ENCODE peak calls at places on chromosome 19, in ten cellular contexts. One of them, this sample, is unnamed.

GRCh38 chr19:54035215-54036178 is 28.2 kb downstream of the VSTM1 start:
- DNase-seq in epithelial cell of esophagus: peak; percentile 71
- DNase-seq in CD8-positive, alpha-beta T cell: no peak
- DNase-seq in foreskin keratinocyte: peak; percentile 46
- DNase-seq in psoas muscle: no peak
- DNase-seq in retinal pigment epithelial cell: no peak
- DNase-seq in AG09319: peak; percentile 70
- DNase-seq in IMR-90: peak; percentile 78
- DNase-seq in cardiac fibroblast: peak; percentile 95
- DNase-seq in esophagus muscularis mucosa: no peak
- DNase-seq in this sample: no peak

GRCh38 chr19:5154799-5155426 is 185.7 kb downstream of the PTPRS start:
- DNase-seq in CD8-positive, alpha-beta T cell: no peak
- DNase-seq in AG09319: no peak
- DNase-seq in cardiac fibroblast: no peak
- DNase-seq in retinal pigment epithelial cell: no peak
- DNase-seq in epithelial cell of esophagus: no peak
- DNase-seq in psoas muscle: no peak
- DNase-seq in IMR-90: no peak
- DNase-seq in esophagus muscularis mucosa: no peak
- DNase-seq in foreskin keratinocyte: no peak
- DNase-seq in this sample: no peak

GRCh38 chr19:36488816-36489138 is 584 bp downstream of the ZNF566 start:
- DNase-seq in foreskin keratinocyte: no peak
- DNase-seq in epithelial cell of esophagus: no peak
- DNase-seq in psoas muscle: peak; percentile 15
- DNase-seq in esophagus muscularis mucosa: no peak
- DNase-seq in retinal pigment epithelial cell: no peak
- DNase-seq in AG09319: no peak
- DNase-seq in CD8-positive, alpha-beta T cell: peak; percentile 43
- DNase-seq in IMR-90: no peak
- DNase-seq in cardiac fibroblast: peak; percentile 14
- DNase-seq in this sample: no peak

GRCh38 chr19:45990113-45990728 is 5.0 kb upstream of the CCDC61 start:
- DNase-seq in IMR-90: no peak
- DNase-seq in cardiac fibroblast: peak; percentile 6
- DNase-seq in psoas muscle: no peak
- DNase-seq in foreskin keratinocyte: no peak
- DNase-seq in AG09319: no peak
- DNase-seq in retinal pigment epithelial cell: no peak
- DNase-seq in esophagus muscularis mucosa: no peak
- DNase-seq in epithelial cell of esophagus: no peak
- DNase-seq in CD8-positive, alpha-beta T cell: no peak
- DNase-seq in this sample: no peak

GRCh38 chr19:38252935-38253691 is 3.1 kb downstream of the PPP1R14A start:
- DNase-seq in foreskin keratinocyte: no peak
- DNase-seq in CD8-positive, alpha-beta T cell: no peak
- DNase-seq in AG09319: no peak
- DNase-seq in IMR-90: no peak
- DNase-seq in retinal pigment epithelial cell: no peak
- DNase-seq in psoas muscle: no peak
- DNase-seq in esophagus muscularis mucosa: peak; percentile 91
- DNase-seq in epithelial cell of esophagus: no peak
- DNase-seq in cardiac fibroblast: no peak
- DNase-seq in this sample: no peak

GRCh38 chr19:30118221-30118620 is 176.2 kb downstream of the URI1 start:
- DNase-seq in AG09319: no peak
- DNase-seq in epithelial cell of esophagus: no peak
- DNase-seq in esophagus muscularis mucosa: no peak
- DNase-seq in CD8-positive, alpha-beta T cell: no peak
- DNase-seq in cardiac fibroblast: no peak
- DNase-seq in foreskin keratinocyte: no peak
- DNase-seq in IMR-90: no peak
- DNase-seq in psoas muscle: no peak
- DNase-seq in retinal pigment epithelial cell: no peak
- DNase-seq in this sample: no peak

GRCh38 chr19:49987159-49987698 is 26.3 kb upstream of the SIGLEC11 start:
- DNase-seq in foreskin keratinocyte: peak; percentile 71
- DNase-seq in psoas muscle: peak; percentile 83
- DNase-seq in CD8-positive, alpha-beta T cell: peak; percentile 79
- DNase-seq in epithelial cell of esophagus: peak; percentile 93
- DNase-seq in retinal pigment epithelial cell: peak; percentile 86
- DNase-seq in cardiac fibroblast: peak; percentile 94
- DNase-seq in esophagus muscularis mucosa: peak; percentile 93
- DNase-seq in IMR-90: peak; percentile 90
- DNase-seq in AG09319: peak; percentile 70
- DNase-seq in this sample: peak; percentile 64

GRCh38 chr19:53786744-53787143 is 37.4 kb downstream of the NLRP12 start:
- DNase-seq in psoas muscle: no peak
- DNase-seq in AG09319: no peak
- DNase-seq in IMR-90: no peak
- DNase-seq in esophagus muscularis mucosa: no peak
- DNase-seq in cardiac fibroblast: no peak
- DNase-seq in CD8-positive, alpha-beta T cell: no peak
- DNase-seq in retinal pigment epithelial cell: no peak
- DNase-seq in foreskin keratinocyte: no peak
- DNase-seq in epithelial cell of esophagus: no peak
- DNase-seq in this sample: no peak

GRCh38 chr19:34232566-34233481 is 21.5 kb upstream of the GARRE1 start:
- DNase-seq in esophagus muscularis mucosa: no peak
- DNase-seq in retinal pigment epithelial cell: peak; percentile 91
- DNase-seq in epithelial cell of esophagus: peak; percentile 82
- DNase-seq in CD8-positive, alpha-beta T cell: no peak
- DNase-seq in cardiac fibroblast: peak; percentile 95
- DNase-seq in psoas muscle: peak; percentile 43
- DNase-seq in IMR-90: peak; percentile 96
- DNase-seq in foreskin keratinocyte: peak; percentile 88
- DNase-seq in AG09319: peak; percentile 62
- DNase-seq in this sample: peak; percentile 70

GRCh38 chr19:898663-899062 is 5.4 kb downstream of the RNU6-9 start:
- DNase-seq in retinal pigment epithelial cell: no peak
- DNase-seq in foreskin keratinocyte: no peak
- DNase-seq in esophagus muscularis mucosa: no peak
- DNase-seq in IMR-90: no peak
- DNase-seq in cardiac fibroblast: no peak
- DNase-seq in AG09319: no peak
- DNase-seq in CD8-positive, alpha-beta T cell: peak; percentile 61
- DNase-seq in psoas muscle: no peak
- DNase-seq in epithelial cell of esophagus: no peak
- DNase-seq in this sample: no peak

GRCh38 chr19:10290876-10291553 is 1.3 kb downstream of the ICAM5 start:
- DNase-seq in epithelial cell of esophagus: peak; percentile 59
- DNase-seq in CD8-positive, alpha-beta T cell: peak; percentile 51
- DNase-seq in foreskin keratinocyte: no peak
- DNase-seq in cardiac fibroblast: peak; percentile 44
- DNase-seq in IMR-90: peak; percentile 54
- DNase-seq in retinal pigment epithelial cell: no peak
- DNase-seq in psoas muscle: no peak
- DNase-seq in esophagus muscularis mucosa: no peak
- DNase-seq in AG09319: no peak
- DNase-seq in this sample: no peak

GRCh38 chr19:14686411-14686810 is 3.4 kb upstream of the ZNF333 start:
- DNase-seq in foreskin keratinocyte: no peak
- DNase-seq in epithelial cell of esophagus: peak; percentile 43
- DNase-seq in psoas muscle: no peak
- DNase-seq in retinal pigment epithelial cell: no peak
- DNase-seq in CD8-positive, alpha-beta T cell: peak; percentile 12
- DNase-seq in cardiac fibroblast: peak; percentile 50
- DNase-seq in IMR-90: peak; percentile 9
- DNase-seq in AG09319: no peak
- DNase-seq in esophagus muscularis mucosa: no peak
- DNase-seq in this sample: no peak

GRCh38 chr19:37227996-37228395 is 10.0 kb downstream of the ZNF383 start:
- DNase-seq in AG09319: no peak
- DNase-seq in cardiac fibroblast: peak; percentile 11
- DNase-seq in esophagus muscularis mucosa: no peak
- DNase-seq in psoas muscle: no peak
- DNase-seq in retinal pigment epithelial cell: no peak
- DNase-seq in IMR-90: no peak
- DNase-seq in foreskin keratinocyte: no peak
- DNase-seq in CD8-positive, alpha-beta T cell: peak; percentile 28
- DNase-seq in epithelial cell of esophagus: peak; percentile 34
- DNase-seq in this sample: no peak

GRCh38 chr19:10294368-10294697 is 4.6 kb downstream of the ICAM5 start:
- DNase-seq in cardiac fibroblast: no peak
- DNase-seq in psoas muscle: no peak
- DNase-seq in retinal pigment epithelial cell: no peak
- DNase-seq in CD8-positive, alpha-beta T cell: no peak
- DNase-seq in epithelial cell of esophagus: no peak
- DNase-seq in AG09319: no peak
- DNase-seq in foreskin keratinocyte: no peak
- DNase-seq in IMR-90: no peak
- DNase-seq in esophagus muscularis mucosa: no peak
- DNase-seq in this sample: no peak

GRCh38 chr19:5338661-5339469 is 1.7 kb downstream of the PTPRS start:
- DNase-seq in CD8-positive, alpha-beta T cell: no peak
- DNase-seq in cardiac fibroblast: no peak
- DNase-seq in psoas muscle: no peak
- DNase-seq in retinal pigment epithelial cell: no peak
- DNase-seq in IMR-90: no peak
- DNase-seq in AG09319: no peak
- DNase-seq in foreskin keratinocyte: no peak
- DNase-seq in epithelial cell of esophagus: no peak
- DNase-seq in esophagus muscularis mucosa: no peak
- DNase-seq in this sample: no peak

GRCh38 chr19:6720369-6721112 is at the start of gene C3:
- DNase-seq in epithelial cell of esophagus: peak; percentile 85
- DNase-seq in AG09319: peak; percentile 49
- DNase-seq in esophagus muscularis mucosa: peak; percentile 93
- DNase-seq in retinal pigment epithelial cell: no peak
- DNase-seq in IMR-90: peak; percentile 26
- DNase-seq in cardiac fibroblast: peak; percentile 97
- DNase-seq in foreskin keratinocyte: peak; percentile 69
- DNase-seq in CD8-positive, alpha-beta T cell: no peak
- DNase-seq in psoas muscle: peak; percentile 70
- DNase-seq in this sample: peak; percentile 68

GRCh38 chr19:52343548-52343947 is 7.5 kb downstream of the ZNF610 start:
- DNase-seq in CD8-positive, alpha-beta T cell: peak; percentile 44
- DNase-seq in psoas muscle: peak; percentile 19
- DNase-seq in foreskin keratinocyte: no peak
- DNase-seq in retinal pigment epithelial cell: no peak
- DNase-seq in IMR-90: peak; percentile 13
- DNase-seq in epithelial cell of esophagus: peak; percentile 20
- DNase-seq in AG09319: no peak
- DNase-seq in cardiac fibroblast: peak; percentile 51
- DNase-seq in esophagus muscularis mucosa: no peak
- DNase-seq in this sample: no peak

GRCh38 chr19:38736036-38736412 is 8.2 kb downstream of the CAPN12 start:
- DNase-seq in CD8-positive, alpha-beta T cell: peak; percentile 63
- DNase-seq in epithelial cell of esophagus: peak; percentile 65
- DNase-seq in retinal pigment epithelial cell: no peak
- DNase-seq in cardiac fibroblast: no peak
- DNase-seq in foreskin keratinocyte: no peak
- DNase-seq in esophagus muscularis mucosa: no peak
- DNase-seq in AG09319: no peak
- DNase-seq in IMR-90: no peak
- DNase-seq in psoas muscle: no peak
- DNase-seq in this sample: no peak

GRCh38 chr19:16296713-16297112 is 27.9 kb upstream of the KLF2 start:
- DNase-seq in AG09319: no peak
- DNase-seq in esophagus muscularis mucosa: no peak
- DNase-seq in CD8-positive, alpha-beta T cell: no peak
- DNase-seq in IMR-90: no peak
- DNase-seq in foreskin keratinocyte: no peak
- DNase-seq in cardiac fibroblast: no peak
- DNase-seq in epithelial cell of esophagus: no peak
- DNase-seq in psoas muscle: no peak
- DNase-seq in retinal pigment epithelial cell: no peak
- DNase-seq in this sample: no peak

DNA sequence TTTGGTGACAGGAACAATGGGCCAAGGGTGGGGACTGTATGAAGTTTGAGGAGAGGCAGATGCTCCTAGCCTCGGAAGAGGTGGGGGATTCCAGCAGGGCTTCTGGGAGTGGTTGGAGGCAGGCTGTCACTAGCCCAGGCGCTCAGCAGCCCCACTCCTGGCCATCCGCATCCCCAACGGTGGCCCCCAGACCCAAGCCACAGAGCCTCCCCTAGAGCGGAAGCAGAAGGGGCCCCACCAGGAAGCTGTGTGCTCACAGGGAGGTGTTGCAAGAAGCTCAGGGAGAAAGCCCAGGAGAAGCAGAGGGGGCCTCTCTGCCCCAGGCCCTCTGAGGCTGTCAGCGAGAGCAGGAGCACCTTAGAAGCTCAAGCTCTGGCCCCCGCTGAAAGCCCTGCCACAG is 8.3 kb downstream of the PRAM1 start:
- DNase-seq in IMR-90: no peak
- DNase-seq in AG09319: no peak
- DNase-seq in cardiac fibroblast: no peak
- DNase-seq in CD8-positive, alpha-beta T cell: no peak
- DNase-seq in retinal pigment epithelial cell: no peak
- DNase-seq in epithelial cell of esophagus: peak; percentile 35
- DNase-seq in foreskin keratinocyte: no peak
- DNase-seq in esophagus muscularis mucosa: no peak
- DNase-seq in psoas muscle: no peak
- DNase-seq in this sample: no peak
- TF ChIP-seq CTCF in IMR-90: no peak
- TF ChIP-seq CTCF in AG09319: no peak
- TF ChIP-seq CTCF in cardiac fibroblast: no peak
- TF ChIP-seq CTCF in CD8-positive, alpha-beta T cell: no peak
- TF ChIP-seq CTCF in retinal pigment epithelial cell: no peak
- TF ChIP-seq CTCF in epithelial cell of esophagus: no peak
- TF ChIP-seq CTCF in foreskin keratinocyte: no peak
- TF ChIP-seq CTCF in esophagus muscularis mucosa: no peak
- TF ChIP-seq CTCF in psoas muscle: no peak
- TF ChIP-seq CTCF in this sample: no peak

GRCh38 chr19:3107658-3108057 is 13.5 kb downstream of the GNA11 start:
- DNase-seq in AG09319: no peak
- DNase-seq in cardiac fibroblast: no peak
- DNase-seq in CD8-positive, alpha-beta T cell: no peak
- DNase-seq in IMR-90: no peak
- DNase-seq in foreskin keratinocyte: no peak
- DNase-seq in epithelial cell of esophagus: no peak
- DNase-seq in esophagus muscularis mucosa: no peak
- DNase-seq in psoas muscle: no peak
- DNase-seq in retinal pigment epithelial cell: no peak
- DNase-seq in this sample: no peak
- TF ChIP-seq CTCF in AG09319: no peak
- TF ChIP-seq CTCF in cardiac fibroblast: no peak
- TF ChIP-seq CTCF in CD8-positive, alpha-beta T cell: no peak
- TF ChIP-seq CTCF in IMR-90: no peak
- TF ChIP-seq CTCF in foreskin keratinocyte: no peak
- TF ChIP-seq CTCF in epithelial cell of esophagus: no peak
- TF ChIP-seq CTCF in esophagus muscularis mucosa: no peak
- TF ChIP-seq CTCF in psoas muscle: no peak
- TF ChIP-seq CTCF in retinal pigment epithelial cell: no peak
- TF ChIP-seq CTCF in this sample: no peak

GRCh38 chr19:55452381-55453325 is 8.8 kb downstream of the ISOC2 start:
- DNase-seq in esophagus muscularis mucosa: no peak
- DNase-seq in cardiac fibroblast: peak; percentile 66
- DNase-seq in CD8-positive, alpha-beta T cell: peak; percentile 54
- DNase-seq in psoas muscle: peak; percentile 76
- DNase-seq in epithelial cell of esophagus: peak; percentile 65
- DNase-seq in retinal pigment epithelial cell: no peak
- DNase-seq in foreskin keratinocyte: no peak
- DNase-seq in IMR-90: peak; percentile 79
- DNase-seq in AG09319: no peak
- DNase-seq in this sample: no peak
- TF ChIP-seq CTCF in esophagus muscularis mucosa: no peak
- TF ChIP-seq CTCF in cardiac fibroblast: no peak
- TF ChIP-seq CTCF in CD8-positive, alpha-beta T cell: no peak
- TF ChIP-seq CTCF in psoas muscle: no peak
- TF ChIP-seq CTCF in epithelial cell of esophagus: no peak
- TF ChIP-seq CTCF in retinal pigment epithelial cell: no peak
- TF ChIP-seq CTCF in foreskin keratinocyte: no peak
- TF ChIP-seq CTCF in IMR-90: peak; percentile 11
- TF ChIP-seq CTCF in AG09319: no peak
- TF ChIP-seq CTCF in this sample: no peak

GRCh38 chr19:12825259-12826131 is 8.9 kb downstream of the RTBDN start:
- DNase-seq in cardiac fibroblast: peak; percentile 52
- DNase-seq in epithelial cell of esophagus: no peak
- DNase-seq in esophagus muscularis mucosa: no peak
- DNase-seq in psoas muscle: no peak
- DNase-seq in AG09319: no peak
- DNase-seq in IMR-90: no peak
- DNase-seq in retinal pigment epithelial cell: no peak
- DNase-seq in foreskin keratinocyte: no peak
- DNase-seq in CD8-positive, alpha-beta T cell: peak; percentile 20
- DNase-seq in this sample: no peak
- TF ChIP-seq CTCF in cardiac fibroblast: peak; percentile 39
- TF ChIP-seq CTCF in epithelial cell of esophagus: peak; percentile 28
- TF ChIP-seq CTCF in esophagus muscularis mucosa: no peak
- TF ChIP-seq CTCF in psoas muscle: peak; percentile 18
- TF ChIP-seq CTCF in AG09319: peak; percentile 31
- TF ChIP-seq CTCF in IMR-90: peak; percentile 32
- TF ChIP-seq CTCF in retinal pigment epithelial cell: peak; percentile 61
- TF ChIP-seq CTCF in foreskin keratinocyte: peak; percentile 55
- TF ChIP-seq CTCF in CD8-positive, alpha-beta T cell: peak; percentile 28
- TF ChIP-seq CTCF in this sample: peak; percentile 49

This sample was measured in epithelial cell of proximal tubule.